ENCODE peak calls at places on chromosomes 16 and 17, in six cellular contexts. I is transverse colon, X is Panc1, A is HCT116, E is SK-N-SH, G is GM12878. Y is an unnamed sample.

GRCh38 chr16:83682858-83683235 is 124.9 kb upstream of the HSBP1 start:
- DNase-seq in A (no peak), X (no peak), G (no peak), I (no peak), E (no peak), Y (no peak)

GRCh38 chr17:4715071-4715749 is 4.8 kb downstream of the ARRB2 start:
- DNase-seq in G (no peak), X (no peak), E (no peak), A (no peak), I (no peak), Y (no peak)

GRCh38 chr16:2537451-2538379 is at the start of gene PDPK1:
- DNase-seq in I (peak), G (peak), A (peak), X (peak), E (peak), Y (peak)

GRCh38 chr17:9484789-9485188 is 90.8 kb downstream of the STX8 start:
- DNase-seq in X (no peak), G (no peak), I (no peak), A (no peak), E (no peak), Y (no peak)

GRCh38 chr17:30095507-30096244 is 20.9 kb upstream of the NSRP1 start:
- DNase-seq in A (peak), I (no peak), G (peak), E (peak), X (peak), Y (no peak)

GRCh38 chr17:74453665-74454196 is 12.7 kb upstream of the CD300A start:
- DNase-seq in A (no peak), I (no peak), X (no peak), E (peak), G (no peak), Y (peak)

GRCh38 chr16:19644877-19645276 is 73.2 kb downstream of the KNOP1 start:
- DNase-seq in X (no peak), I (no peak), G (no peak), A (no peak), E (peak), Y (no peak)

GRCh38 chr16:66858740-66859396 is 14.7 kb downstream of the CA7 start:
- DNase-seq in G (no peak), X (no peak), E (peak), I (no peak), A (peak), Y (no peak)

GRCh38 chr17:58189436-58190146 is 2.9 kb upstream of the EPX start:
- DNase-seq in A (peak), X (no peak), E (peak), G (no peak), I (no peak), Y (no peak)

GRCh38 chr17:44919411-44919810 is 4.1 kb upstream of the GFAP start:
- DNase-seq in X (no peak), E (no peak), G (no peak), A (no peak), I (no peak), Y (no peak)

GRCh38 chr16:24810951-24811843 is 34.6 kb upstream of the SLC5A11 start:
- DNase-seq in E (no peak), I (no peak), X (no peak), G (no peak), A (no peak), Y (no peak)

GRCh38 chr17:83083368-83084201 is 4.2 kb downstream of the METRNL start:
- DNase-seq in G (no peak), E (peak), A (no peak), I (no peak), X (no peak), Y (no peak)

GRCh38 chr16:69707920-69708683 is 18.3 kb downstream of the NQO1 start:
- DNase-seq in I (no peak), G (no peak), A (no peak), X (no peak), E (no peak), Y (no peak)

GRCh38 chr16:56321159-56321558 is 104.2 kb downstream of the AMFR start:
- DNase-seq in E (no peak), A (no peak), X (no peak), G (no peak), I (no peak), Y (no peak)

GRCh38 chr16:17063156-17063555 is 407.6 kb downstream of the XYLT1 start:
- DNase-seq in E (no peak), X (no peak), G (no peak), I (no peak), A (no peak), Y (no peak)

GRCh38 chr16:77288222-77288621 is 89.0 kb downstream of the SYCE1L start:
- DNase-seq in G (no peak), A (no peak), X (no peak), I (no peak), E (no peak), Y (no peak)

GRCh38 chr17:73293480-73293911 is 18.3 kb downstream of the CDC42EP4 start:
- DNase-seq in A (peak), X (no peak), E (peak), I (peak), G (no peak), Y (no peak)

GRCh38 chr16:65845466-65846209 is 520.9 kb upstream of the CDH5 start:
- DNase-seq in A (no peak), E (no peak), G (no peak), I (no peak), X (no peak), Y (no peak)

GRCh38 chr16:3009568-3010390 is 2.9 kb upstream of the CLDN9 start:
- DNase-seq in G (no peak), E (no peak), A (peak), I (peak), X (no peak), Y (no peak)

GRCh38 chr17:62321451-62321850 is 58.9 kb upstream of the EFCAB3 start:
- DNase-seq in E (no peak), G (no peak), A (no peak), I (no peak), X (no peak), Y (no peak)

GRCh38 chr17:70920416-70920815 is 751.1 kb downstream of the KCNJ2 start:
- DNase-seq in E (no peak), A (no peak), X (no peak), I (no peak), G (no peak), Y (no peak)

GRCh38 chr17:67639555-67639954 is 78.2 kb upstream of the NOL11 start:
- DNase-seq in A (no peak), G (no peak), I (no peak), E (no peak), X (no peak), Y (no peak)

GRCh38 chr17:51118330-51119195 is 2.1 kb downstream of the SPAG9 start:
- DNase-seq in I (peak), X (no peak), A (no peak), E (peak), G (no peak), Y (no peak)

GRCh38 chr16:12406158-12406557 is 397.5 kb downstream of the CPPED1 start:
- DNase-seq in E (no peak), I (no peak), X (no peak), A (no peak), G (no peak), Y (no peak)
- TF ChIP-seq POLR2AphosphoS5 in E (no peak), I (no peak), X (no peak), A (no peak), G (no peak), Y (no peak)

GRCh38 chr16:85667841-85668413 is 20.8 kb downstream of the GINS2 start:
- DNase-seq in G (no peak), E (no peak), A (no peak), I (no peak), X (no peak), Y (no peak)
- TF ChIP-seq POLR2AphosphoS5 in G (no peak), E (no peak), A (no peak), I (no peak), X (no peak), Y (no peak)

DNA sequence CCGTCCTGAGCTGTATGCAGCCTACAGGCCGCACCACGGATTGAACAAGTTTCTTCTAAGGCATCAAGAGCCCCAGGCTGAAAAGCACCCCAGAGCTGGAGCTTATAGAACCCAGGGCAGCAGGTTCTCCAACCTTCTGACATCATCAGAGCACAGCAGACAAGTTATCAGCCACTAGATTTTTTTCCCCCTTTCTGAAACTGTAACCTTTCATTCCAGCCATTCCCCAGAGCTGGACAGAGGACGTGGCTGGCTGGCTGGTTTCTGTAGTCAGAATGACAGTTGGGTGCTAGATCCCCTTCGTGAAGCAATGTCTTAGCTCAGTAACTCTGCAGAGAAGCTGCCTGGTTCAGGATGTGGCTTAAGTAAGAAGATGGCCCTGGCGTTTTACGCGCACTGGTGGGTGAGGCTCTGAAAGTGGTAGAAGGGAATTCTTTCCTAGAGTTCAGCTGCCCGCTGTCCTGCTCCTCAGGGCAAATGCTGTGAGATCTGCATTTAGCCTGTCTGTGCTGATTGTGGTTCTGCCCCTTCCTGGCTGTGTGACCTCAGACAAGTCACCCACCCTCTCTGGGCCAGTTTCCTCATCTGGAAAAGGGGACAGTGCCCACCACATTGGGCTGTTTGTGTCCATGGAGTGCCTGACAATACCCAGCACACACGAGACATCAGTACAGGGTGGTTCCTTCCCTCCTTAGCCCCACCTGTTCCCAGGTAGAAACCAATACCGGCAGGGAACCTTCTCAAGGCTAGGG is 9.1 kb downstream of the DEXI start:
- DNase-seq in A (no peak), I (no peak), E (no peak), G (no peak), X (no peak), Y (no peak)
- TF ChIP-seq POLR2AphosphoS5 in A (no peak), I (no peak), E (no peak), G (no peak), X (no peak), Y (peak)

GRCh38 chr16:12360240-12360639 is 383.7 kb downstream of the SNX29 start:
- DNase-seq in E (no peak), A (no peak), I (no peak), G (no peak), X (no peak), Y (no peak)

GRCh38 chr16:12358898-12359297 is 382.4 kb downstream of the SNX29 start:
- DNase-seq in X (no peak), A (no peak), G (no peak), E (no peak), I (no peak), Y (no peak)

GRCh38 chr16:12354296-12354818 is 377.8 kb downstream of the SNX29 start:
- DNase-seq in X (no peak), A (no peak), E (no peak), G (no peak), I (no peak), Y (no peak)

GRCh38 chr16:12361016-12361415 is 384.5 kb downstream of the SNX29 start:
- DNase-seq in I (no peak), G (no peak), A (no peak), E (no peak), X (no peak), Y (no peak)

DNA sequence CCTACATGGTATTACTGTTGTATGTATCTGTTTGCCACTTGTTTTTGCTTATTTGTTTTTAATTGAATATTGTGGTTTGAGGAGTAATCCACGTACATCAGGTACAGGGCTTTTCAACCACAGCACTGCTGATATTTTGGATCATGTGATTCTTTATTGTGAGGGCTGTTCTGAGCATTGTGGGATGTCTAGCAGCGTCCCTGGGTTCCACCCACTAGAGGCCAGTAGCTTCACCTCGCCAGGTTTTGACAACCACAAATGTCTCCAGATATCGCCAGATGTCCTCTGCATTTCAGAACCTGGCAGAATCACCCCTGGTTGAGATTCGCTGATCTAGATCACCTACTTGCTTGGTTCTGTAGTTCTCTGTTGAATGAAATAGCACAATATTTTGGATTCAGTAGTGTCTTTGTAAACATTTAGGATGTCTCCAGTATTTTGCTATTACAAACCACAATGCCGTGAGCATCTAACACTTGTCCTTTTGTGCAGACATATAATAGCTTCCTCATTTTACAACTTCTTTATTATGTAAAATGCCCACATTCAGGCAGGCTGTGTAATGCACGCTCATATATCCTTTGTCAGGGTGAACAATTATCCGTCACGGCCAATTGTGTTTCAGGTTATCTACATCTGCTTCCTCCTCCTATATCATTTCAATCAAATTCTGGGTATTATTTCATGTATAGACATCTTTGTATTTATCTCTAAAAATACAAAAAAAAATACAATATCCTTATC is 380.3 kb downstream of the SNX29 start:
- DNase-seq in E (no peak), G (no peak), A (no peak), X (no peak), I (no peak), Y (no peak)
- TF ChIP-seq POLR2AphosphoS5 in E (no peak), G (no peak), A (no peak), X (no peak), I (no peak), Y (no peak)

DNA sequence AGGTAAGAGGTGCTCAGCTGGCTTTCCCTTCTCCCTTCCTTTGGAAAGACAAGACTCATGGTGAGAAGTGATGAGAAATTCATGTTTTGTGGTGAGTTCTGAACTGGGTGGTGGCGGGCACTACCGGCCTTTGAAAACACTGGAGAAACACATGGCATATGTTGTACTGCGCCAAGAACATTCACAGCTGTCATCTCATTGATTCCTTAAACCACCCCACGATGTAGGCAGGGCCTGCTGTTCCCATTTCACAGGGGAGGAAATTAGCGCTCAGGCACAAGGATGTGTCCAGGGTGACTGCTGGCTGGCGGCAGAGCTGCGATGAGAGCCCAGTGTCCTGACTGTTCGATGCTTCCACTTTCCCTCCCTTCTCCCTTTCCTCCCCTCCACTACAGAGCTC is 1.6 kb upstream of the DOC2B start:
- DNase-seq in I (no peak), X (no peak), E (no peak), G (no peak), A (no peak), Y (no peak)
- TF ChIP-seq POLR2AphosphoS5 in I (no peak), X (no peak), E (no peak), G (no peak), A (no peak), Y (no peak)

DNA sequence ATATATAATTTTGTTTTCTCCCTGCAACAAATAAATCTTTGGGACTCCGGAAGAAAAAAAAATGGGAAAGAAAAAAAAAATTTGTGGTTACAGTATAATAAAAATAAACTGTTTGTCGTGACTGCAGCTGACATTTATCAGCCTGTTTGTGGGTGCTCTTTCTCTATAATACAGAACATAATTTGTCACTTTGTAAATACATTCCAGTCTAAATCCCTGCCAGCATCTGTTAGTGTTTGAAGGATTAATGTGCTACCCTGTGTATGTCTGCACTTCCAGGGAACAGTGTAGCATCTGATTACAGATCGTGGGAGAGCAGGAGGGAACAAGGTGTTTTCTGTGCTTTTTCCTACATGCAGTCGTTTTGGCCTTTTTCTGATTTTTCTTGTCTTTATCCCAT is 265.0 kb downstream of the WWOX start:
- DNase-seq in X (no peak), I (no peak), G (no peak), A (no peak), E (peak), Y (no peak)
- TF ChIP-seq POLR2AphosphoS5 in X (no peak), I (peak), G (no peak), A (no peak), E (no peak), Y (no peak)

DNA sequence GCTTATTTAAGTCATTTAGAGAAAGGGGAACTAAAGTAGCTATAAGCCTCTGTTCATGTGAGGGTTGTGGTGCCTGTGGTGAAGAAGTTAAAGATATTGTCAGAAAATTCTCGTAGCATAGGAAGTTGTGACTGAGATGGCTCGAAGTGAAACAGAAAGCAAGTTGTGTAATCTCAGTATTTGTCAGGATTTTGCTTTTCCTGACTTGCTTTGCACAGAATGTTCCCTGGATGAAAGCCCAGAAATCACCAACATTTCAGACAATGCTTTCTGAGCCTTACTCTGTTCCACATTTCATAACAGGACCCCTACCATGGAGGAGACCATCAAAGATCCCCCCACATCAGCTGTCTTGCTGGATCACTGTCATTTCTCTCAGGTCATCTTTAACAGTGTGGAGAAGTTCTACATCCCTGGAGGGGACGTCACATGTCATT is 10.6 kb downstream of the CALCOCO2 start:
- DNase-seq in G (peak), E (no peak), I (no peak), A (no peak), X (no peak), Y (no peak)
- TF ChIP-seq POLR2AphosphoS5 in G (no peak), E (no peak), I (peak), A (no peak), X (no peak), Y (no peak)

DNA sequence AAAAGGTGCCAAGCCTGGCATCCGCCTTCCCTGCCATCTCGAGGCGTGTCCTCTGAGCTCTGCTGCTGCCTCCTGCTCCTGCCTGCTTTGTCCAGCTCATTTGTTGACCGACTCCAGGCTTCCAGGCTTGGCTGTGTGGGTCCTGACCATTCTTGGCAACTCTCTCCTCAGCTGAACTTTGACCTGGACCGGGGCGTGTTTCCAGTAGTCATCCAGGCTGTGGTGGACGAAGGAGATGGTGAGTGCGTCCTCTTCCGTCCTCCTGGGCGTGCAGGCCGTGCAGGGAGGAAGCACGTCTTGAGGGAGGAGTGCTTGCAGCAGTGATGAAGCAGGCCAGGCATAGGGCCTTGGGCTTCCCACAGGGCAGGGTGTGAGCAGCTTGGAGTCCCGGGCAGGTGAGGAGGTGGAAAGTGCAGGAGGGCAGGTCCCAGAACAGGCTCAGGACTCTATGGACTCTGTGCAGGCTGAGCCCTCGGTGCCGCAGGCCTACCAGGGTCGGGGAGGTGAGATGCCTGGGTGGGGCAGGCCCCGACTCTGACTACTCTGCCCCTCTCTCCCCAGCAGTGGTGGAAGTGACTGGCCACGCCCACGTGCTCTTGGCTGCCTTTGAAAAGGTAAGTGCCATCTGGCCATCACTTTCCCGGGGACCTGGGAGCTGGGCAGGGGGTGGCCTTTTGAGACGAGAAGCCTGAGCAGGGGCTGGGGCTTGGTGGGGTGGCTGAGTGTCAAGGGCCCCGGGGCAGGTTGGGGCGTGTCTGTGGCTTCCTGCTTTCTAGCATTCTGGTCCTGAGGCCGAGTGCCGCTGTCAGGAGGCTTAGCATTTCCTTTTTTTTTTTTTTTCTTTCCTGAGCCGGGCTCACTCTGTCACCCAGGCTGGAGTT is 28.6 kb upstream of the NUDT16L1 start:
- DNase-seq in G (no peak), A (no peak), I (peak), X (no peak), E (no peak), Y (peak)
- TF ChIP-seq POLR2AphosphoS5 in G (no peak), A (no peak), I (peak), X (no peak), E (no peak), Y (no peak)